ENCODE peak calls at places on chromosomes 13 and 19, in four cellular contexts. One of them, this sample, is unnamed.

GRCh38 chr19:35738887-35739229 is 3.4 kb downstream of the IGFLR1 start:
- DNase-seq in fibroblast of mammary gland: peak
- DNase-seq in colonic mucosa: no peak
- DNase-seq in epithelial cell of proximal tubule: no peak
- DNase-seq in this sample: no peak

GRCh38 chr13:49421391-49421790 is 22.5 kb downstream of the CAB39L start:
- DNase-seq in colonic mucosa: no peak
- DNase-seq in fibroblast of mammary gland: peak
- DNase-seq in epithelial cell of proximal tubule: no peak
- DNase-seq in this sample: peak

GRCh38 chr13:27374650-27375049 is 49.8 kb upstream of the GTF3A start:
- DNase-seq in colonic mucosa: peak
- DNase-seq in fibroblast of mammary gland: peak
- DNase-seq in epithelial cell of proximal tubule: peak
- DNase-seq in this sample: no peak

GRCh38 chr13:27466513-27466912 is 16.1 kb upstream of the MTIF3 start:
- DNase-seq in fibroblast of mammary gland: no peak
- DNase-seq in epithelial cell of proximal tubule: no peak
- DNase-seq in colonic mucosa: no peak
- DNase-seq in this sample: no peak

GRCh38 chr13:39347926-39348901 is 254.8 kb downstream of the LHFPL6 start:
- DNase-seq in epithelial cell of proximal tubule: no peak
- DNase-seq in colonic mucosa: no peak
- DNase-seq in fibroblast of mammary gland: no peak
- DNase-seq in this sample: no peak

GRCh38 chr19:51091895-51092873 is 9.5 kb upstream of the KLK14 start:
- DNase-seq in fibroblast of mammary gland: no peak
- DNase-seq in colonic mucosa: no peak
- DNase-seq in epithelial cell of proximal tubule: no peak
- DNase-seq in this sample: no peak

GRCh38 chr13:110774051-110774450 is 60.6 kb downstream of the ING1 start:
- DNase-seq in fibroblast of mammary gland: no peak
- DNase-seq in colonic mucosa: no peak
- DNase-seq in epithelial cell of proximal tubule: no peak
- DNase-seq in this sample: no peak

GRCh38 chr19:32022946-32023832 is 322.2 kb upstream of the ZNF507 start:
- DNase-seq in colonic mucosa: no peak
- DNase-seq in epithelial cell of proximal tubule: no peak
- DNase-seq in fibroblast of mammary gland: no peak
- DNase-seq in this sample: no peak

GRCh38 chr13:33931397-33931987 is 113.5 kb downstream of the RFC3 start:
- DNase-seq in fibroblast of mammary gland: peak
- DNase-seq in epithelial cell of proximal tubule: no peak
- DNase-seq in colonic mucosa: no peak
- DNase-seq in this sample: peak

GRCh38 chr13:52359534-52359933 is 46.4 kb downstream of the THSD1 start:
- DNase-seq in fibroblast of mammary gland: peak
- DNase-seq in colonic mucosa: no peak
- DNase-seq in epithelial cell of proximal tubule: no peak
- DNase-seq in this sample: no peak

GRCh38 chr19:49988433-49988832 is 27.5 kb upstream of the SIGLEC11 start:
- DNase-seq in epithelial cell of proximal tubule: peak
- DNase-seq in colonic mucosa: no peak
- DNase-seq in fibroblast of mammary gland: peak
- DNase-seq in this sample: no peak

GRCh38 chr13:24671367-24672117 is 8.7 kb upstream of the ATP12A start:
- DNase-seq in epithelial cell of proximal tubule: peak
- DNase-seq in fibroblast of mammary gland: peak
- DNase-seq in colonic mucosa: peak
- DNase-seq in this sample: no peak

GRCh38 chr13:49488563-49488962 is 7.2 kb upstream of the PHF11 start:
- DNase-seq in colonic mucosa: no peak
- DNase-seq in epithelial cell of proximal tubule: no peak
- DNase-seq in fibroblast of mammary gland: no peak
- DNase-seq in this sample: no peak

GRCh38 chr19:36215276-36216171 is 618 bp downstream of the ZNF146 start:
- DNase-seq in fibroblast of mammary gland: peak
- DNase-seq in epithelial cell of proximal tubule: no peak
- DNase-seq in colonic mucosa: no peak
- DNase-seq in this sample: no peak

GRCh38 chr13:35978607-35979316 is 152.4 kb downstream of the DCLK1 start:
- DNase-seq in epithelial cell of proximal tubule: no peak
- DNase-seq in fibroblast of mammary gland: peak
- DNase-seq in colonic mucosa: peak
- DNase-seq in this sample: no peak

GRCh38 chr19:38691938-38692457 is 44.5 kb downstream of the ACTN4 start:
- DNase-seq in fibroblast of mammary gland: peak
- DNase-seq in epithelial cell of proximal tubule: peak
- DNase-seq in colonic mucosa: no peak
- DNase-seq in this sample: no peak

GRCh38 chr13:109012115-109012514 is 382.7 kb downstream of the MYO16 start:
- DNase-seq in fibroblast of mammary gland: no peak
- DNase-seq in colonic mucosa: no peak
- DNase-seq in epithelial cell of proximal tubule: no peak
- DNase-seq in this sample: no peak

GRCh38 chr19:4754248-4754647 is 30.6 kb upstream of the DPP9 start:
- DNase-seq in epithelial cell of proximal tubule: no peak
- DNase-seq in colonic mucosa: no peak
- DNase-seq in fibroblast of mammary gland: no peak
- DNase-seq in this sample: no peak

GRCh38 chr19:335072-335471 is 9.5 kb downstream of the MIER2 start:
- DNase-seq in epithelial cell of proximal tubule: no peak
- DNase-seq in colonic mucosa: no peak
- DNase-seq in fibroblast of mammary gland: no peak
- DNase-seq in this sample: no peak

GRCh38 chr13:41835871-41836270 is 125.0 kb downstream of the VWA8 start:
- DNase-seq in epithelial cell of proximal tubule: no peak
- DNase-seq in fibroblast of mammary gland: peak
- DNase-seq in colonic mucosa: no peak
- DNase-seq in this sample: no peak

GRCh38 chr13:33125821-33126570 is 109.8 kb downstream of the KL start:
- DNase-seq in epithelial cell of proximal tubule: peak
- DNase-seq in colonic mucosa: no peak
- DNase-seq in fibroblast of mammary gland: peak
- DNase-seq in this sample: no peak

GRCh38 chr19:55277494-55277893 is 2.4 kb downstream of the HSPBP1 start:
- DNase-seq in fibroblast of mammary gland: no peak
- DNase-seq in epithelial cell of proximal tubule: no peak
- DNase-seq in colonic mucosa: no peak
- DNase-seq in this sample: no peak

GRCh38 chr13:21837841-21838551 is 167.1 kb downstream of the FGF9 start:
- DNase-seq in epithelial cell of proximal tubule: no peak
- DNase-seq in fibroblast of mammary gland: no peak
- DNase-seq in colonic mucosa: peak
- DNase-seq in this sample: no peak

GRCh38 chr19:19655641-19656343 is 7.7 kb downstream of the ATP13A1 start:
- DNase-seq in colonic mucosa: no peak
- DNase-seq in epithelial cell of proximal tubule: no peak
- DNase-seq in fibroblast of mammary gland: no peak
- DNase-seq in this sample: no peak

GRCh38 chr13:39840201-39840600 is 184.7 kb downstream of the COG6 start:
- DNase-seq in epithelial cell of proximal tubule: no peak
- DNase-seq in fibroblast of mammary gland: peak
- DNase-seq in colonic mucosa: no peak
- DNase-seq in this sample: no peak

GRCh38 chr13:31722684-31723083 is 16.6 kb upstream of the RXFP2 start:
- DNase-seq in colonic mucosa: no peak
- DNase-seq in fibroblast of mammary gland: peak
- DNase-seq in epithelial cell of proximal tubule: no peak
- DNase-seq in this sample: no peak

GRCh38 chr19:3440082-3440481 is 40.2 kb downstream of the SMIM24 start:
- DNase-seq in epithelial cell of proximal tubule: no peak
- DNase-seq in colonic mucosa: peak
- DNase-seq in fibroblast of mammary gland: peak
- DNase-seq in this sample: no peak

GRCh38 chr13:78736142-78736541 is 77.2 kb upstream of the OBI1 start:
- DNase-seq in fibroblast of mammary gland: peak
- DNase-seq in colonic mucosa: no peak
- DNase-seq in epithelial cell of proximal tubule: no peak
- DNase-seq in this sample: no peak

DNA sequence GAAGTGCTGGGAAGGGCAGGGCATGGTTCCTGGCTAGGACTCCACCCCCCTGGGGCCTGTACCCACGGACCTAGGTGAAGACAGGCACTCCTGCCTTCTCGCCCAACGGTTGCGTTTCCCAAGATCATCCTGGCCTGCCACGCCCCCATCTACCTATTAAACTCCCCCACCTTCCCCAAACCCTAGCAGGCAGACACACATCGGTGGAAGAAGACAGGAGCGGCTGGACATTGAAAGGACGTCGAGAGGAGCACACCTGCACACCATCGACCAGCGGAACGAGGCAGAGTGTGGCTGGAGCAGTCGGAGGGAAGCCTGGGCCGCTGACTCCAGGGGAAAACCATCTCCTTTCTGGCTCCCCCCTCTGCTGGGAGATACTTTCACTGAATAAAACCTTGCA is 45.6 kb upstream of the ALOX5AP start:
- DNase-seq in epithelial cell of proximal tubule: no peak
- DNase-seq in fibroblast of mammary gland: no peak
- DNase-seq in colonic mucosa: no peak
- DNase-seq in this sample: no peak
- H3K4me3 ChIP-seq in epithelial cell of proximal tubule: no peak
- H3K4me3 ChIP-seq in fibroblast of mammary gland: peak
- H3K4me3 ChIP-seq in colonic mucosa: no peak
- H3K4me3 ChIP-seq in this sample: peak

DNA sequence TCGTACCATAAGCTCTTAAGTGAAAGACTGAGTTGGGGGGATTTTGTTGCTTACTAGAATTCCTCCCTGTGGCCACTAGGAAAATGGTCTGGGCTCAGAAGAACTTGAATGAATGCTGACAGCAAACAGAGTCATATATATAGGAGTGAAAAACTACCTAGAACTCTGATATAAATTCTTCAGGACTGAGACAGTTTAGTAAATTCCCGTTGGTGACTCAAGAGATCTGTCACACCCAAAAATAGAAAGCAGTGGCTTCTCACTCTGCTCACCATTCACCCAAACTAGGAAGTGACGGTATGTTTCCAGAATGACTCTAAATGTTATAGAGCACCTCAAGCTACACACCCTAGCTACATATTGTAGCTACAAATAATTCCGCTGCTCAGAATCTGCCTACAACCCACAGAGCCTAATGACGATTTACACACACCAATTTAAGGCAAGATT is 116.2 kb downstream of the TBC1D4 start:
- DNase-seq in colonic mucosa: no peak
- DNase-seq in fibroblast of mammary gland: peak
- DNase-seq in epithelial cell of proximal tubule: peak
- DNase-seq in this sample: peak
- TF ChIP-seq CTCF in colonic mucosa: no peak
- TF ChIP-seq CTCF in fibroblast of mammary gland: peak
- TF ChIP-seq CTCF in epithelial cell of proximal tubule: peak
- TF ChIP-seq CTCF in this sample: no peak

GRCh38 chr19:45715139-45715538 is 15.6 kb downstream of the FBXO46 start:
- DNase-seq in fibroblast of mammary gland: no peak
- DNase-seq in colonic mucosa: no peak
- DNase-seq in epithelial cell of proximal tubule: no peak
- DNase-seq in this sample: no peak

GRCh38 chr19:45713141-45713540 is 17.6 kb downstream of the FBXO46 start:
- DNase-seq in colonic mucosa: no peak
- DNase-seq in epithelial cell of proximal tubule: no peak
- DNase-seq in fibroblast of mammary gland: no peak
- DNase-seq in this sample: no peak

GRCh38 chr19:45717131-45717982 is 13.3 kb downstream of the FBXO46 start:
- DNase-seq in epithelial cell of proximal tubule: peak
- DNase-seq in colonic mucosa: peak
- DNase-seq in fibroblast of mammary gland: peak
- DNase-seq in this sample: peak

GRCh38 chr19:45716314-45717130 is 14.2 kb downstream of the FBXO46 start:
- DNase-seq in epithelial cell of proximal tubule: no peak
- DNase-seq in colonic mucosa: peak
- DNase-seq in fibroblast of mammary gland: peak
- DNase-seq in this sample: no peak

GRCh38 chr19:45717983-45718650 is 12.6 kb downstream of the FBXO46 start:
- DNase-seq in fibroblast of mammary gland: peak
- DNase-seq in epithelial cell of proximal tubule: no peak
- DNase-seq in colonic mucosa: no peak
- DNase-seq in this sample: no peak
- H3K4me3 ChIP-seq in fibroblast of mammary gland: peak
- H3K4me3 ChIP-seq in epithelial cell of proximal tubule: peak
- H3K4me3 ChIP-seq in colonic mucosa: peak
- H3K4me3 ChIP-seq in this sample: peak

DNA sequence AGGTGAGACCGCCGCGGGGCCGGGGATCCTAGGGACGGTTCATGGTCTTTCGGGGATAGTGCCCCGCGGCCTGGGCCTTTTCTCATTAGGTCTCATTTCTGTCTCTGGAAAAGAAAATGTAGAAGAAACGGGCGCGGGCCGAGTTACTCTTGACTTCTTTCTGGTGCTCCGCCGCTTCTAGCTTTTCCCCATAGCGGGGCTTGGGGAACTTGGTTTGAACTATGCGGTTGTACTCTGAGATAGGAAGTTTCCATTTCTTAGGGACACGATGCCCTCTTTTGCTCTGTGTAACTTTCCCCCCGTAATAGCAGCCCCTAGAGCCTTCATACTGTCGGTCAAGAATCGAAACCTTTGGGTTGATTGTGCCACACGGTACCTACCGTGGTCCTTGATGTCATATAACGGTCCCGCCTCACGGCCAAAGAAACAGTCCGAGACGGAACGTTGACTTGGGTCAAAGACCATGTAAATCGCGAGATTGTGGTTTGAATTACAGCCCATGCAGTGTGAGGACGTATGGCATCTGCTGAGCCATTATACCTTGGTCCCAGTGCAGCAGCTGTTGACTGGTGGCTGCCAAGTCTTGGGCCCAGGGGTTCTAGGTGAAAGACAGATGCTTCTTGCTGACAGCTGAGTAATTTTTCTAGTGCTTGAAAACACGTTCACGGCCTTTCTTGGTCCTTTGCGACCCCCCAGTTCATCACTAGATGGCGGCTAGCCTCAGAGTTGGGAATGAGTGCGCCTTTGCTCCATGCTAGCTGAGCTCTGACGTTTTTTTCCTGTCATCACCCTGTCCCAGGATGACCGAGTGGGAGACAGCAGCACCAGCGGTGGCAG is 487 bp downstream of the RPS5 start:
- DNase-seq in colonic mucosa: no peak
- DNase-seq in fibroblast of mammary gland: peak
- DNase-seq in epithelial cell of proximal tubule: no peak
- DNase-seq in this sample: no peak
- TF ChIP-seq CTCF in colonic mucosa: no peak
- TF ChIP-seq CTCF in fibroblast of mammary gland: no peak
- TF ChIP-seq CTCF in epithelial cell of proximal tubule: peak
- TF ChIP-seq CTCF in this sample: no peak

This sample was measured in GM12864.